ENCODE peak calls at places on chromosome 2, in eight cellular contexts. R is left lung, Y is PC-3, D is GM20000, L is H9, X is fibroblast of lung, E is mammary epithelial cell, B is right lobe of liver. J is an unnamed sample.

GRCh38 chr2:105378921-105379383 is 19.9 kb downstream of the FHL2 start:
- DNase-seq in E (no peak), B (no peak), D (no peak), Y (no peak), R (no peak), X (no peak), L (no peak), J (no peak)

GRCh38 chr2:98985905-98986666 is 50.1 kb upstream of the CRACDL start:
- DNase-seq in B (no peak), Y (no peak), R (no peak), L (no peak), D (no peak), E (peak; percentile 15), X (no peak), J (no peak)

GRCh38 chr2:65654496-65654895 is 222.1 kb upstream of the SPRED2 start:
- DNase-seq in X (no peak), B (no peak), E (no peak), D (no peak), L (no peak), Y (no peak), R (no peak), J (no peak)

GRCh38 chr2:177530513-177531039 is 138.0 kb downstream of the AGPS start:
- DNase-seq in R (no peak), X (peak; percentile 32), Y (no peak), B (no peak), D (no peak), L (no peak), E (no peak), J (no peak)

GRCh38 chr2:55232863-55233657 is 572 bp downstream of the RPS27A start:
- DNase-seq in X (peak; percentile 26), L (no peak), Y (peak; percentile 24), E (peak; percentile 32), B (peak; percentile 48), D (peak; percentile 27), R (peak; percentile 83), J (no peak)

GRCh38 chr2:190859347-190860297 is 21.0 kb upstream of the GLS start:
- DNase-seq in R (no peak), X (no peak), L (no peak), E (peak; percentile 41), B (no peak), Y (no peak), D (no peak), J (no peak)

GRCh38 chr2:217817466-217818292 is 185.1 kb downstream of the TNS1 start:
- DNase-seq in R (peak; percentile 73), X (no peak), B (no peak), L (no peak), Y (no peak), D (no peak), E (no peak), J (no peak)

GRCh38 chr2:7795358-7796199 is 878.4 kb downstream of the RNF144A start:
- DNase-seq in L (no peak), X (peak; percentile 14), Y (no peak), D (no peak), R (no peak), E (peak; percentile 59), B (no peak), J (no peak)

GRCh38 chr2:16322308-16323130 is 343.1 kb downstream of the CYRIA start:
- DNase-seq in B (no peak), D (no peak), E (no peak), X (no peak), R (no peak), L (no peak), Y (no peak), J (no peak)

GRCh38 chr2:174951746-174952145 is 53.4 kb downstream of the CHN1 start:
- DNase-seq in Y (peak; percentile 62), D (no peak), R (no peak), X (peak; percentile 84), E (peak; percentile 8), B (no peak), L (no peak), J (no peak)

GRCh38 chr2:146455325-146455724 is 1389.5 kb upstream of the ACVR2A start:
- DNase-seq in Y (no peak), D (no peak), X (no peak), E (no peak), L (no peak), R (no peak), B (no peak), J (no peak)

GRCh38 chr2:12504443-12504842 is 212.3 kb upstream of the TRIB2 start:
- DNase-seq in B (no peak), Y (peak; percentile 66), X (no peak), R (no peak), D (no peak), L (no peak), E (peak; percentile 36), J (no peak)

GRCh38 chr2:207239222-207239674 is 73.5 kb upstream of the KLF7 start:
- DNase-seq in Y (peak; percentile 84), E (peak; percentile 100), B (no peak), L (no peak), X (peak; percentile 100), D (no peak), R (no peak), J (peak; percentile 86)

GRCh38 chr2:38394903-38395341 is 17.8 kb upstream of the ATL2 start:
- DNase-seq in X (no peak), E (peak; percentile 98), D (no peak), L (no peak), Y (peak; percentile 86), B (no peak), R (no peak), J (no peak)

GRCh38 chr2:145027073-145027459 is 507.1 kb upstream of the ZEB2 start:
- DNase-seq in X (no peak), L (no peak), E (no peak), R (no peak), B (no peak), D (no peak), Y (no peak), J (no peak)

DNA sequence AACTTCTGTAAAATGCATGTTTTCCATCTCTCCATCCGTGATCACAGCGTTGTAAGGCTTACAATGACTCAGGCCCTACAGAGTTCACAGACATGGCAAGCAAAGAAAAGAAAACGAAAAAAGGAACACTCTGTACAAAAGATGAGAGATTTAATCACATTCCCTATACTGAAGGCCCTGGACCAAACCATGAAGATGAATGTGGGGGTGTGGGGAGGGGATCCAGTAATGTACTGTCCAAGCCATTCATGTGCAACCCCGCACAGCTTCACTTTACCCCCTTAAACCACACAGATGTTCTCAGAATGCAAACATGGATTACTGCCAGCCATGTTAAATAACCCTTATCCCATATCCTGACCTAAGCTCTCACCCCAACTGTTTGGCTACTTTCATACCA is 391.1 kb downstream of the NCKAP5 start:
- DNase-seq in D (no peak), X (peak; percentile 50), Y (no peak), E (no peak), B (no peak), R (no peak), L (no peak), J (no peak)
- TF ChIP-seq CTCF in D (no peak), X (no peak), Y (no peak), E (no peak), B (no peak), R (no peak), L (no peak), J (no peak)

DNA sequence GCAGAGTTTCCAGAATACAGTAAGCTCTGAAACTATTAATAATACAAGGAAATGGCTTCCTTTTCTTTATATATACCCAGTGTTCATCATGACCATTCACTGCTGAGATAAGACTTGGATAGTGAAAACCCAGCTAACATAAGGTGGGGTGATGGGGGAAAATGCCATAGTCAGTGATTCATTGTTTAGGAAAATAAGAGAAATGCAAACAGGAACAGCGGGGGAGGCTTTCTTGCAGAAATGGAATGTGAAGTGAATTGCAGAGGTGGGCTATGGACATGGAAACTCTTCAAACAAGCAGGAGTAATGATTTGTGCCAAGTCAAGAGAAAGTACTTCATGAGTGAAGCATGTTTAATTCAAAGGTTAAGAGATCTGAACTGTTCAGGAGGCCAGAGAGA is 519.4 kb downstream of the TDRD15 start:
- DNase-seq in E (no peak), L (no peak), Y (no peak), D (no peak), X (no peak), R (no peak), B (no peak), J (no peak)
- TF ChIP-seq CTCF in E (no peak), L (no peak), Y (no peak), D (no peak), X (no peak), R (no peak), B (no peak), J (no peak)

GRCh38 chr2:46424937-46425336 is 54.4 kb upstream of the TMEM247 start:
- DNase-seq in Y (no peak), B (no peak), R (no peak), X (no peak), L (no peak), E (no peak), D (no peak), J (no peak)

GRCh38 chr2:46422717-46423394 is 56.5 kb upstream of the TMEM247 start:
- DNase-seq in B (no peak), D (no peak), R (no peak), L (no peak), E (no peak), X (peak; percentile 73), Y (no peak), J (no peak)

GRCh38 chr2:46420945-46421344 is 58.4 kb upstream of the TMEM247 start:
- DNase-seq in L (no peak), Y (no peak), E (no peak), R (no peak), B (no peak), X (no peak), D (no peak), J (no peak)

GRCh38 chr2:46416739-46417403 is 62.5 kb upstream of the TMEM247 start:
- DNase-seq in L (no peak), R (no peak), B (no peak), X (peak; percentile 44), Y (peak; percentile 95), D (no peak), E (no peak), J (no peak)

GRCh38 chr2:46421361-46421760 is 58.0 kb upstream of the TMEM247 start:
- DNase-seq in Y (no peak), R (no peak), L (no peak), X (no peak), B (no peak), E (no peak), D (no peak), J (no peak)
- TF ChIP-seq CTCF in Y (no peak), R (no peak), L (no peak), X (no peak), B (no peak), E (no peak), D (no peak), J (no peak)

GRCh38 chr2:196592331-196592911 is 47.1 kb upstream of the CCDC150 start:
- DNase-seq in R (peak; percentile 81), X (peak; percentile 49), D (peak; percentile 52), E (peak; percentile 27), Y (peak; percentile 38), L (peak; percentile 67), B (peak; percentile 59), J (no peak)

GRCh38 chr2:196594158-196594557 is 45.4 kb upstream of the CCDC150 start:
- DNase-seq in D (no peak), B (no peak), X (no peak), E (no peak), Y (no peak), R (no peak), L (no peak), J (no peak)

GRCh38 chr2:196591621-196592022 is 47.9 kb upstream of the CCDC150 start:
- DNase-seq in L (no peak), X (no peak), D (no peak), B (no peak), Y (no peak), E (no peak), R (no peak), J (no peak)

GRCh38 chr2:196591004-196591403 is 48.5 kb upstream of the CCDC150 start:
- DNase-seq in X (no peak), B (no peak), E (no peak), R (no peak), D (no peak), Y (no peak), L (no peak), J (no peak)

GRCh38 chr2:196592912-196593881 is 46.3 kb upstream of the CCDC150 start:
- DNase-seq in Y (peak; percentile 25), B (peak; percentile 59), D (peak; percentile 80), R (peak; percentile 84), L (peak; percentile 66), X (peak; percentile 52), E (peak; percentile 35), J (peak; percentile 89)
- TF ChIP-seq CTCF in Y (no peak), B (no peak), D (no peak), R (no peak), L (no peak), X (no peak), E (no peak), J (peak; percentile 32)